ENCODE peak calls at places on chromosomes 12 and 14, in six cellular contexts. V is memory B cell, K is left ventricle myocardium inferior, D is fibroblast of pulmonary artery, Y is activated T-cell treated with anti-CD3 and anti-CD28 coated beads for 24 hours, O is body of pancreas. X is an unnamed sample.

GRCh38 chr14:68961781-68962584 is 17.1 kb downstream of the ACTN1 start:
- DNase-seq in K (no peak), V (no peak), D (no peak), O (peak; percentile 74), Y (no peak), X (no peak)

GRCh38 chr12:26197832-26198231 is 2.5 kb downstream of the SSPN start:
- DNase-seq in K (no peak), D (no peak), O (peak; percentile 37), V (no peak), Y (no peak), X (peak; percentile 51)

GRCh38 chr14:37903561-37904191 is 304.0 kb upstream of the SSTR1 start:
- DNase-seq in V (no peak), Y (no peak), D (peak; percentile 70), K (no peak), O (no peak), X (no peak)

GRCh38 chr14:22829661-22830328 is at the start of gene MRPL52:
- DNase-seq in V (peak; percentile 73), O (peak; percentile 90), D (peak; percentile 87), K (peak; percentile 89), Y (peak; percentile 85), X (peak; percentile 93)

GRCh38 chr14:25516838-25517237 is 466.9 kb upstream of the STXBP6 start:
- DNase-seq in Y (no peak), K (no peak), D (no peak), V (no peak), O (no peak), X (no peak)

GRCh38 chr14:75335588-75335987 is 57.0 kb downstream of the FOS start:
- DNase-seq in O (no peak), D (no peak), V (no peak), K (no peak), Y (no peak), X (no peak)

GRCh38 chr12:124461851-124462623 is 105.4 kb downstream of the NCOR2 start:
- DNase-seq in D (no peak), Y (no peak), O (no peak), V (no peak), K (no peak), X (no peak)

GRCh38 chr12:119649202-119649808 is 18.6 kb upstream of the PRKAB1 start:
- DNase-seq in Y (no peak), K (no peak), V (no peak), D (peak; percentile 29), O (no peak), X (no peak)

GRCh38 chr12:84756961-84757360 is 155.6 kb downstream of the SLC6A15 start:
- DNase-seq in V (no peak), O (no peak), Y (no peak), D (peak; percentile 47), K (no peak), X (no peak)

GRCh38 chr12:40055227-40055579 is 50.7 kb downstream of the SLC2A13 start:
- DNase-seq in V (no peak), D (peak; percentile 16), K (no peak), O (no peak), Y (no peak), X (no peak)

GRCh38 chr12:56160160-56160763 is 2.1 kb downstream of the MYL6 start:
- DNase-seq in K (no peak), D (peak; percentile 64), Y (peak; percentile 35), O (no peak), V (no peak), X (no peak)

GRCh38 chr12:46886541-46887041 is 60.8 kb upstream of the SLC38A4 start:
- DNase-seq in O (no peak), V (no peak), Y (no peak), K (no peak), D (peak; percentile 11), X (no peak)

GRCh38 chr12:10740182-10740581 is 17.1 kb upstream of the YBX3 start:
- DNase-seq in V (no peak), D (no peak), Y (no peak), K (no peak), O (no peak), X (no peak)

GRCh38 chr14:106277503-106277902 is 751.1 kb downstream of the TMEM121 start:
- DNase-seq in K (no peak), O (no peak), V (peak; percentile 27), Y (no peak), D (no peak), X (no peak)